ENCODE peak calls at places on chromosomes 5 and 9, in five cellular contexts. A is AG04449, O is psoas muscle, K is fibroblast of pulmonary artery, M is GM12864. L is an unnamed sample.

GRCh38 chr5:77781076-77781475 is 4.9 kb upstream of the TBCA start:
- DNase-seq in A (no peak), O (no peak), K (no peak), M (no peak), L (no peak)

GRCh38 chr5:83672158-83672557 is 48.5 kb downstream of the HAPLN1 start:
- DNase-seq in A (no peak), O (no peak), K (no peak), M (no peak), L (no peak)

GRCh38 chr5:82684659-82685058 is 392.5 kb downstream of the TMEM167A start:
- DNase-seq in A (no peak), O (no peak), K (no peak), M (no peak), L (no peak)

GRCh38 chr9:97860451-97861147 is 7.6 kb downstream of the FOXE1 start:
- DNase-seq in A (no peak), O (no peak), K (no peak), M (no peak), L (no peak)

GRCh38 chr5:175707751-175708375 is 50.0 kb downstream of the HRH2 start:
- DNase-seq in A (no peak), O (no peak), K (no peak), M (no peak), L (no peak)

GRCh38 chr9:70262948-70263347 is 4.2 kb downstream of the SMC5 start:
- DNase-seq in A (no peak), O (no peak), K (no peak), M (no peak), L (no peak)

GRCh38 chr5:38866362-38867070 is 20.7 kb downstream of the OSMR start:
- DNase-seq in A (no peak), O (no peak), K (no peak), M (no peak), L (no peak)

GRCh38 chr5:73274870-73275756 is 102.1 kb downstream of the TMEM174 start:
- DNase-seq in A (no peak), O (peak), K (no peak), M (no peak), L (no peak)

GRCh38 chr5:102294996-102295395 is 1.1 kb downstream of the SLCO4C1 start:
- DNase-seq in A (no peak), O (no peak), K (no peak), M (no peak), L (no peak)

GRCh38 chr5:178273665-178274541 is 41.3 kb upstream of the PHYKPL start:
- DNase-seq in A (no peak), O (no peak), K (no peak), M (no peak), L (no peak)

GRCh38 chr9:100449420-100449819 is 22.5 kb downstream of the MSANTD3 start:
- DNase-seq in A (no peak), O (no peak), K (no peak), M (no peak), L (peak)

GRCh38 chr5:87151547-87151946 is 116.1 kb upstream of the RASA1 start:
- DNase-seq in A (peak), O (no peak), K (peak), M (no peak), L (no peak)

GRCh38 chr5:140108093-140109049 is 5.5 kb upstream of the PURA start:
- DNase-seq in A (no peak), O (peak), K (no peak), M (no peak), L (peak)

GRCh38 chr9:129685220-129685932 is 19.9 kb downstream of the PRRX2 start:
- DNase-seq in A (no peak), O (no peak), K (no peak), M (no peak), L (no peak)

GRCh38 chr5:173029499-173029921 is 26.6 kb upstream of the CREBRF start:
- DNase-seq in A (no peak), O (no peak), K (no peak), M (no peak), L (no peak)

GRCh38 chr5:68659876-68660275 is 433.9 kb upstream of the SLC30A5 start:
- DNase-seq in A (no peak), O (no peak), K (peak), M (no peak), L (no peak)

GRCh38 chr5:142697356-142697807 is 11.5 kb upstream of the FGF1 start:
- DNase-seq in A (no peak), O (peak), K (peak), M (no peak), L (no peak)

GRCh38 chr5:143008809-143009521 is 238.8 kb downstream of the ARHGAP26 start:
- DNase-seq in A (peak), O (no peak), K (peak), M (peak), L (peak)

GRCh38 chr9:84266087-84266561 is 74.4 kb downstream of the SLC28A3 start:
- DNase-seq in A (no peak), O (no peak), K (no peak), M (no peak), L (no peak)

DNA sequence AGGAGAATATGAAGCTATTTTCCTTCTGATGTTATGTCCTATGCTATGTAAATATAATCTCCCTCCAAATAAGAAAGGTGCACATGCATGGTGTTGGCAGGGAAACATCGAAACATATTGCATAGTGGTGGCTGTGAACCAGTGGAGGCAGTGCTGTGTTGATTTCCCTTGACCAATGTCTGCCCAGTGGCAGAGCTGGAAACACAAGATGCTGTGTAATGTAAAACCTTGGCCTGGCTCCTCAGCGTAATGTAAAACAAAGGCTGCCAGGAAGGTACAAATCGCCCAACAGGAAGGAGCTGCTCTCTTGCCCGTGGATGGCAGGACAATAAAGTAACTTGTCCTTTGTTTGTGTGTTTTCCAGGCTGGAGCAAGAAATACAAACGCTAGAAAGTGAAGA is 143.4 kb downstream of the PALM2AKAP2 start:
- DNase-seq in A (no peak), O (no peak), K (no peak), M (no peak), L (no peak)
- TF ChIP-seq CTCF in A (no peak), O (no peak), K (no peak), M (no peak), L (no peak)

GRCh38 chr9:120475341-120475740 is 104.6 kb downstream of the CDK5RAP2 start:
- DNase-seq in A (peak), O (peak), K (peak), M (no peak), L (no peak)

GRCh38 chr9:120480707-120481106 is 99.3 kb downstream of the CDK5RAP2 start:
- DNase-seq in A (no peak), O (no peak), K (no peak), M (no peak), L (no peak)

GRCh38 chr9:120478208-120478607 is 101.8 kb downstream of the CDK5RAP2 start:
- DNase-seq in A (no peak), O (no peak), K (peak), M (no peak), L (no peak)

GRCh38 chr9:120474579-120475243 is 105.3 kb downstream of the CDK5RAP2 start:
- DNase-seq in A (no peak), O (no peak), K (peak), M (no peak), L (no peak)

DNA sequence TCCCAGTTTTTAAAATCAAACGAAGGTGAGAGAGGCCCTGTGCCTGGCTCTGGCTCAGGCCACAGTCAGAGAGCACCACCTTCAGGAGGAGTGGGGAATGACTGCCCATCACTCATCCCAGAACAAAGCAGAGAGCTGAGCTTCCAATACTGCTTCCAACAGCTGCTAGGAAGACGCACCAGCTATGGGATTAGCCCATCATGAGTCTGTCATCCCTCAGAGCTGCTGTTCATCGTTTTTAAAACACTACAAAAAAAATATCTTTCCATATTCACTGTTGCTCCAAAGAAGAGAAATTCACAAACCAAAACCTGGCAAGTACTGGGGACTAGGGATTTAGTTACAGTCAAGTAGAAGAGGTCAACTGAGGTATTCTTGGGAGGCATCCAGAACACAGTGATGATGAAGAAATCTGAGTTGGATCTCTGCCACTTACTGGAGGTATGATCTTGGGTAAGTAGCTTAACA is 102.4 kb downstream of the CDK5RAP2 start:
- DNase-seq in A (peak), O (peak), K (peak), M (no peak), L (peak)
- TF ChIP-seq CTCF in A (peak), O (peak), K (peak), M (peak), L (peak)

GRCh38 chr5:176817864-176818377 is 7.6 kb downstream of the UNC5A start:
- DNase-seq in A (no peak), O (no peak), K (peak), M (no peak), L (peak)
- TF ChIP-seq CTCF in A (peak), O (peak), K (peak), M (no peak), L (peak)

DNA sequence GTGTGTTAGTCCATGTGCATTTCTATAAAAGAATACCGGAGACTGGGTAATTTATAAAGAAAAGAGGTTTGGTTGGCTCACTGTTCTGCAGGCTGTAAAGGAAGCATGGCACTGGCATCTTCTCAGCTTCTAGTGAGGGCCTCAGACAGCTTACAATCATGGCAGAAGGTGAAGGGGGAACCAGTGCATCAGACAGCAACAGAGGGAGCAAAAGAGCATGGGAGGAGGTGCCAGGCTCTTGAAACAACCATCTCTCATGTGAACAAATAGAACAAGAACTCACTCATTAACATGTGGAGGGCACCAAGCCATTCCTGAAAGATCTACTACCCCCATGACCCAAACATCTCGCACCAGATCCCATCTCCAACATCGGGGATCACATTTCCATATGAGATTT is 89.2 kb upstream of the IL33 start:
- DNase-seq in A (no peak), O (no peak), K (no peak), M (no peak), L (no peak)
- TF ChIP-seq CTCF in A (no peak), O (no peak), K (no peak), M (no peak), L (no peak)

L was measured in GM13977.